ENCODE peak calls at places on chromosomes 6 and 20, in four cellular contexts. R is IMR-90, H is osteoblast, W is fibroblast of pulmonary artery. Q is an unnamed sample.

GRCh38 chr20:25629816-25630499 is 6.1 kb upstream of the NANP start:
- DNase-seq in H (no peak), W (no peak), R (no peak), Q (no peak)

GRCh38 chr6:135163440-135163738 is 17.7 kb upstream of the MYB start:
- DNase-seq in H (no peak), W (no peak), R (no peak), Q (no peak)

GRCh38 chr20:25496968-25497401 is 88.3 kb downstream of the NINL start:
- DNase-seq in W (no peak), R (peak; percentile 27), H (no peak), Q (no peak)

GRCh38 chr20:31690124-31690666 is 32.5 kb downstream of the BCL2L1 start:
- DNase-seq in W (no peak), H (no peak), R (no peak), Q (no peak)

GRCh38 chr6:25596928-25597818 is 54.8 kb upstream of the SCGN start:
- DNase-seq in W (no peak), H (no peak), R (peak; percentile 1), Q (no peak)

GRCh38 chr20:44069203-44069931 is 117.6 kb downstream of the JPH2 start:
- DNase-seq in H (peak; percentile 66), R (no peak), W (no peak), Q (no peak)

GRCh38 chr6:75855047-75855446 is 106.0 kb downstream of the MYO6 start:
- DNase-seq in W (peak; percentile 85), H (peak; percentile 34), R (peak; percentile 77), Q (no peak)

GRCh38 chr6:158926429-158926828 is 73.6 kb downstream of the RSPH3 start:
- DNase-seq in H (peak; percentile 44), W (peak; percentile 44), R (peak; percentile 91), Q (no peak)

GRCh38 chr6:154161689-154162088 is 122.6 kb downstream of the OPRM1 start:
- DNase-seq in R (no peak), W (no peak), H (peak; percentile 3), Q (no peak)

GRCh38 chr6:44697333-44697732 is 309.8 kb downstream of the CDC5L start:
- DNase-seq in R (no peak), H (no peak), W (peak; percentile 20), Q (no peak)

GRCh38 chr6:12578097-12578496 is 138.5 kb upstream of the PHACTR1 start:
- DNase-seq in H (no peak), R (peak; percentile 31), W (no peak), Q (no peak)

GRCh38 chr6:18034798-18035202 is 47.4 kb upstream of the KIF13A start:
- DNase-seq in R (peak; percentile 19), W (peak; percentile 34), H (no peak), Q (no peak)

GRCh38 chr20:63134201-63134612 is 81.7 kb downstream of the YTHDF1 start:
- DNase-seq in H (peak; percentile 41), R (no peak), W (no peak), Q (no peak)

GRCh38 chr20:7672551-7672950 is 267.7 kb downstream of the HAO1 start:
- DNase-seq in R (no peak), H (no peak), W (no peak), Q (no peak)

GRCh38 chr6:34082816-34083215 is 63.1 kb downstream of the GRM4 start:
- DNase-seq in R (no peak), W (no peak), H (no peak), Q (no peak)

GRCh38 chr20:2142649-2143048 is 41.0 kb downstream of the STK35 start:
- DNase-seq in R (no peak), W (no peak), H (no peak), Q (no peak)

GRCh38 chr6:92810913-92811312 is 608.4 kb downstream of the EPHA7 start:
- DNase-seq in H (peak; percentile 31), W (peak; percentile 37), R (peak; percentile 27), Q (no peak)

GRCh38 chr6:52106994-52107393 is 19.6 kb upstream of the PKHD1 start:
- DNase-seq in R (no peak), H (no peak), W (no peak), Q (no peak)

GRCh38 chr6:167706313-167707109 is 120.2 kb upstream of the AFDN start:
- DNase-seq in R (no peak), W (peak; percentile 24), H (no peak), Q (no peak)

GRCh38 chr20:41200446-41201202 is 63.3 kb downstream of the PLCG1 start:
- DNase-seq in R (no peak), W (peak; percentile 77), H (no peak), Q (no peak)

GRCh38 chr6:26195924-26196845 is 109.0 kb downstream of the HFE start:
- DNase-seq in W (peak; percentile 7), R (peak; percentile 23), H (no peak), Q (no peak)

GRCh38 chr6:156832166-156832743 is 55.1 kb downstream of the ARID1B start:
- DNase-seq in H (peak; percentile 59), R (peak; percentile 72), W (peak; percentile 68), Q (peak; percentile 32)

GRCh38 chr6:157428418-157429202 is 47.6 kb downstream of the ZDHHC14 start:
- DNase-seq in H (no peak), W (no peak), R (peak; percentile 7), Q (no peak)

GRCh38 chr6:31462964-31463940 is 34.7 kb upstream of the MICB start:
- DNase-seq in W (peak; percentile 82), H (peak; percentile 94), R (peak; percentile 60), Q (peak; percentile 90)
- H3K4me3 ChIP-seq in W (peak overlapping the region; percentile 38), H (peak overlapping the region; percentile 69), R (no peak overlapping the region), Q (peak overlapping the region; percentile 25)

GRCh38 chr20:49983123-49983847 is 505 bp downstream of the SNAI1 start:
- DNase-seq in R (no peak), H (peak; percentile 88), W (no peak), Q (no peak)

GRCh38 chr20:49980140-49981008 is 2.4 kb upstream of the SNAI1 start:
- DNase-seq in R (no peak), W (no peak), H (no peak), Q (no peak)

GRCh38 chr20:49982346-49983122 is at the start of gene SNAI1:
- DNase-seq in W (peak; percentile 90), H (peak; percentile 99), R (peak; percentile 86), Q (peak; percentile 85)

GRCh38 chr20:49981218-49982071 is 1.3 kb upstream of the SNAI1 start:
- DNase-seq in R (no peak), H (peak; percentile 70), W (no peak), Q (no peak)

GRCh38 chr20:49982072-49982345 is 771 bp upstream of the SNAI1 start:
- DNase-seq in H (no peak), R (no peak), W (no peak), Q (no peak)
- H3K4me3 ChIP-seq in H (no peak overlapping the region), R (no peak overlapping the region), W (peak overlapping the region; percentile 31), Q (no peak overlapping the region)

GRCh38 chr6:15502451-15503345 is 160.1 kb downstream of the DTNBP1 start:
- DNase-seq in H (peak; percentile 62), W (peak; percentile 18), R (no peak), Q (no peak)

GRCh38 chr6:15500078-15500740 is 162.6 kb downstream of the DTNBP1 start:
- DNase-seq in H (peak; percentile 30), W (no peak), R (no peak), Q (no peak)

GRCh38 chr6:15501806-15502450 is 160.9 kb downstream of the DTNBP1 start:
- DNase-seq in W (peak; percentile 93), R (peak; percentile 81), H (peak; percentile 90), Q (peak; percentile 81)

GRCh38 chr6:15499591-15499990 is 163.2 kb downstream of the DTNBP1 start:
- DNase-seq in H (peak; percentile 10), R (no peak), W (no peak), Q (no peak)

GRCh38 chr6:15500901-15501805 is 161.7 kb downstream of the DTNBP1 start:
- DNase-seq in H (peak; percentile 32), W (no peak), R (no peak), Q (no peak)
- H3K4me3 ChIP-seq in H (no peak overlapping the region), W (no peak overlapping the region), R (no peak overlapping the region), Q (no peak overlapping the region)

GRCh38 chr6:166462461-166463135 is 79.9 kb upstream of the MPC1 start:
- DNase-seq in W (no peak), R (no peak), H (peak; percentile 48), Q (no peak)
- H3K4me3 ChIP-seq in W (no peak overlapping the region), R (no peak overlapping the region), H (no peak overlapping the region), Q (no peak overlapping the region)

DNA sequence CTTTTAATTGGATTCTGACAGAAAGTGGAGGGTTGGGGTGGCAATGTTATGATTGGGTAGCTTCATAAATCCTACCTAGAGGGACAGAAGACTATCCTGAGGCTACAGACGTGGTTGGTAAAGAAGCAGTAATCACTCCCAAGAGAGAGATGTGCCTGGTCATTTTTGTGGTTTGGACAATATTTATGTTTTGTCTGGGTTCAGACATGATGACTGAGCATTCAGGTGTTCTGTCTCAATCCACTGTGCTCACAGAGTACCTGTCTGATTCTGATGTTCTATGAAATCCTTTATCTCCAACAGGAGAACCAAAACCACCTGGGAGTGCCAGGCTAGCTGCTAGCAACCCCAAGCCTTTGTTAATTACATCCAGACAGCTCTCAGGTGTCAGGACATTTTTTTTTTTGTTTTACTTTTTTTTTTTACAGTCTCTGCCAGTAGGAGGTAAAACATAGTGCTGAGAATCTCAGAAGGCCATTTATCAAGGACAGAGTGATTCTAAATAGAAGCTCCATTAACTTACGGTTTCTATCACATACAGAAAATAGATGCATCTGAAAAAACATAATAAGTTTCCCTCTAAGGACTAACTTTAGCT is 1.6 kb upstream of the HLA-DQA1 start:
- DNase-seq in W (no peak), H (no peak), R (no peak), Q (no peak)
- H3K4me3 ChIP-seq in W (no peak overlapping the region), H (no peak overlapping the region), R (no peak overlapping the region), Q (no peak overlapping the region)

GRCh38 chr6:73200247-73200646 is 25.0 kb downstream of the KHDC1L start:
- DNase-seq in H (no peak), R (no peak), W (no peak), Q (no peak)

GRCh38 chr6:73203098-73203497 is 22.2 kb downstream of the KHDC1L start:
- DNase-seq in H (no peak), R (peak; percentile 40), W (no peak), Q (no peak)

GRCh38 chr6:73207221-73207837 is 18.0 kb downstream of the KHDC1L start:
- DNase-seq in H (peak; percentile 50), W (no peak), R (no peak), Q (no peak)

GRCh38 chr6:73200735-73201134 is 24.6 kb downstream of the KHDC1L start:
- DNase-seq in H (peak; percentile 22), W (no peak), R (peak; percentile 6), Q (no peak)

DNA sequence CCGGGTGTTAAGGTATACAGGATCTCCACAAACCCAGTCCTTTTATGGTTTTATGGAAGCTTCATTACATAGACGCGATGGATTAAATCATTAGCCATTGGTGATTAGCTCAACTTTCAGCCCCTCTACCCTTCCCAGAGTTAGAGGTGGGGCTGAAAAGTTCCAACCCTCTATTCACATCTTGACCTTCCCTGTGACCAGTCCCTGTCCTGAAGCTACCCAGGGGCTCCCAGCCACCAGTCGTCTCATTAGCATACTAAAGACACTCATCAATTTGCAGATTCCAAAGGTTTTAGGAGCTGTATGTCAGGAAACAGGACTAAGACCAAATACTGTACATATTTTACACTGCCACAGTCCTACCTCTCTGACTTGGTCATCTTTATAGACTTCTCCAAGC is 21.0 kb downstream of the KHDC1L start:
- DNase-seq in H (no peak), W (no peak), R (no peak), Q (no peak)
- H3K4me3 ChIP-seq in H (no peak overlapping the region), W (no peak overlapping the region), R (no peak overlapping the region), Q (no peak overlapping the region)

Q was measured in ovary.